ENCODE peak calls at places on chromosomes 12 and 14, in four cellular contexts. D is PC-9, N is MM.1S, A is IMR-90. I is an unnamed sample.

GRCh38 chr12:104063712-104064030 is 660 bp upstream of the HCFC2 start:
- DNase-seq in A (peak; percentile 61), D (no peak), N (peak; percentile 64), I (no peak)

GRCh38 chr12:132657004-132657727 is 30.0 kb downstream of the POLE start:
- DNase-seq in D (no peak), N (no peak), A (no peak), I (no peak)

GRCh38 chr14:32601908-32602307 is 272.8 kb downstream of the AKAP6 start:
- DNase-seq in A (no peak), D (no peak), N (no peak), I (peak; percentile 10)

GRCh38 chr14:22780105-22780679 is 13.7 kb downstream of the OXA1L start:
- DNase-seq in A (peak; percentile 35), D (no peak), N (no peak), I (peak; percentile 34)

GRCh38 chr12:57005980-57006808 is at the start of gene ZBTB39:
- DNase-seq in A (peak; percentile 35), N (peak; percentile 66), D (peak; percentile 70), I (peak; percentile 82)

GRCh38 chr14:105166571-105167302 is 1.8 kb downstream of the JAG2 start:
- DNase-seq in N (no peak), A (no peak), D (no peak), I (no peak)

GRCh38 chr12:124030510-124030909 is 57.5 kb downstream of the ZNF664 start:
- DNase-seq in A (peak; percentile 88), N (no peak), D (no peak), I (peak; percentile 94)

GRCh38 chr12:85468356-85469157 is 188.5 kb downstream of the ALX1 start:
- DNase-seq in D (peak; percentile 52), N (peak; percentile 69), A (peak; percentile 68), I (peak; percentile 74)

GRCh38 chr12:20300457-20300856 is 67.9 kb upstream of the PDE3A start:
- DNase-seq in A (no peak), N (no peak), D (no peak), I (no peak)

GRCh38 chr14:55773984-55774581 is 194.1 kb downstream of the KTN1 start:
- DNase-seq in D (no peak), N (no peak), A (no peak), I (no peak)

GRCh38 chr14:78153069-78153351 is 17.2 kb upstream of the NRXN3 start:
- DNase-seq in A (peak; percentile 0), N (no peak), D (no peak), I (peak; percentile 9)

GRCh38 chr12:105253882-105254513 is 18.0 kb upstream of the APPL2 start:
- DNase-seq in A (peak; percentile 73), N (no peak), D (no peak), I (peak; percentile 87)

GRCh38 chr12:16352481-16352880 is 5.0 kb downstream of the MGST1 start:
- DNase-seq in A (peak; percentile 73), N (no peak), D (no peak), I (peak; percentile 63)

GRCh38 chr14:94888108-94888507 is 118.2 kb upstream of the GSC start:
- DNase-seq in N (no peak), D (no peak), A (no peak), I (no peak)

GRCh38 chr14:37591941-37592287 is 3.1 kb downstream of the FOXA1 start:
- DNase-seq in N (no peak), D (peak; percentile 63), A (no peak), I (no peak)

GRCh38 chr12:132222096-132222807 is 78.0 kb downstream of the NOC4L start:
- DNase-seq in N (no peak), D (peak; percentile 50), A (peak; percentile 2), I (peak; percentile 56)

GRCh38 chr12:94042321-94042720 is 106.1 kb upstream of the PLXNC1 start:
- DNase-seq in N (no peak), D (no peak), A (no peak), I (no peak)

GRCh38 chr12:4169959-4170358 is 103.6 kb upstream of the CCND2 start:
- DNase-seq in A (no peak), D (no peak), N (no peak), I (no peak)

GRCh38 chr12:34392741-34393085 is 370.4 kb downstream of the ALG10 start:
- DNase-seq in A (no peak), D (no peak), N (no peak), I (no peak)

GRCh38 chr14:50633954-50634353 is 34.2 kb downstream of the SAV1 start:
- DNase-seq in N (no peak), D (no peak), A (no peak), I (no peak)

GRCh38 chr14:71536927-71537772 is 395.1 kb upstream of the RGS6 start:
- DNase-seq in D (no peak), A (no peak), N (no peak), I (no peak)

GRCh38 chr12:74412607-74413230 is 124.9 kb upstream of the ATXN7L3B start:
- DNase-seq in D (no peak), N (peak; percentile 60), A (peak; percentile 3), I (peak; percentile 21)

GRCh38 chr14:25349269-25349668 is 299.3 kb upstream of the STXBP6 start:
- DNase-seq in N (no peak), A (no peak), D (no peak), I (peak; percentile 69)

GRCh38 chr12:87311206-87311605 is 718.0 kb downstream of the C12orf50 start:
- DNase-seq in N (peak; percentile 69), D (no peak), A (peak; percentile 23), I (peak; percentile 3)

GRCh38 chr12:13097526-13097925 is 5.9 kb downstream of the GSG1 start:
- DNase-seq in N (peak; percentile 54), D (no peak), A (no peak), I (peak; percentile 69)

GRCh38 chr14:81311128-81311527 is 89.0 kb downstream of the STON2 start:
- DNase-seq in A (no peak), N (no peak), D (no peak), I (no peak)

GRCh38 chr12:124030008-124030407 is 57.0 kb downstream of the ZNF664 start:
- DNase-seq in N (no peak), A (no peak), D (no peak), I (no peak)

GRCh38 chr14:60183724-60184596 is 18.8 kb upstream of the DHRS7 start:
- DNase-seq in A (peak; percentile 77), D (no peak), N (peak; percentile 56), I (peak; percentile 81)

GRCh38 chr14:21995332-21995731 is 321.7 kb upstream of the OR4E1 start:
- DNase-seq in N (no peak), A (no peak), D (no peak), I (no peak)

GRCh38 chr12:5428332-5429221 is 3.3 kb upstream of the NTF3 start:
- DNase-seq in D (no peak), N (no peak), A (peak; percentile 75), I (peak; percentile 67)

GRCh38 chr12:118330421-118331018 is 42.2 kb downstream of the TAOK3 start:
- DNase-seq in A (peak; percentile 89), D (no peak), N (no peak), I (no peak)

GRCh38 chr12:5123921-5124320 is 80.2 kb downstream of the KCNA5 start:
- DNase-seq in D (no peak), N (no peak), A (peak; percentile 72), I (peak; percentile 54)

GRCh38 chr14:22656945-22657711 is 13.0 kb upstream of the OR6J1 start:
- DNase-seq in D (no peak), A (peak; percentile 35), N (no peak), I (no peak)

GRCh38 chr14:79580414-79580813 is 630.9 kb downstream of the DIO2 start:
- DNase-seq in N (no peak), A (no peak), D (no peak), I (no peak)

GRCh38 chr12:120381752-120382419 is 12.9 kb upstream of the MSI1 start:
- DNase-seq in A (peak; percentile 77), D (no peak), N (no peak), I (no peak)

DNA sequence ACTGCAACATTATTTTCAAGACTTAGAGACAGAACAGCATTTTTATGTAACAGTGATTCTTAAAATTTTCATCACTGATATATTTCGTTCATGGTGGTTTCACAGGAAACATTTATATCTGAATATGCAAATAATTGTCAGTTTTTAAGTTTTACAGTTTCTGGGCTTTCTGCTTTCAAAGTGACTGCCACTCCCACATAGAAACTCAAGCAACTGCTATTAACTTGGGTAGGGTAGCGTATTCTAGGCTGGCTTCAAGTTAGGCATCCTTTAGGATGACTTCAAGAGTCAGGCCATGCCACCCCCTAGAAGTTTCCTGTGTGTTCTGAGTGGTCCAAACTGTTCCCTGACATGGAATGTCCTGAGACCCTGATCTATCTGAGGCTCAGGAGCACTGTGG is 123.6 kb upstream of the TSPAN8 start:
- DNase-seq in N (no peak), A (no peak), D (no peak), I (no peak)
- H2AFZ ChIP-seq in N (no peak overlapping the region), A (no peak overlapping the region), D (no peak overlapping the region), I (no peak overlapping the region)

GRCh38 chr12:48007206-48007605 is 2.9 kb upstream of the COL2A1 start:
- DNase-seq in A (no peak), D (no peak), N (no peak), I (no peak)

GRCh38 chr12:48003226-48004038 is 844 bp downstream of the COL2A1 start:
- DNase-seq in N (no peak), A (no peak), D (no peak), I (peak; percentile 12)

GRCh38 chr12:48004039-48004940 is at the start of gene COL2A1:
- DNase-seq in D (no peak), A (peak; percentile 12), N (no peak), I (peak; percentile 60)

GRCh38 chr12:48005750-48006021 is 1.4 kb upstream of the COL2A1 start:
- DNase-seq in A (no peak), N (no peak), D (no peak), I (no peak)

DNA sequence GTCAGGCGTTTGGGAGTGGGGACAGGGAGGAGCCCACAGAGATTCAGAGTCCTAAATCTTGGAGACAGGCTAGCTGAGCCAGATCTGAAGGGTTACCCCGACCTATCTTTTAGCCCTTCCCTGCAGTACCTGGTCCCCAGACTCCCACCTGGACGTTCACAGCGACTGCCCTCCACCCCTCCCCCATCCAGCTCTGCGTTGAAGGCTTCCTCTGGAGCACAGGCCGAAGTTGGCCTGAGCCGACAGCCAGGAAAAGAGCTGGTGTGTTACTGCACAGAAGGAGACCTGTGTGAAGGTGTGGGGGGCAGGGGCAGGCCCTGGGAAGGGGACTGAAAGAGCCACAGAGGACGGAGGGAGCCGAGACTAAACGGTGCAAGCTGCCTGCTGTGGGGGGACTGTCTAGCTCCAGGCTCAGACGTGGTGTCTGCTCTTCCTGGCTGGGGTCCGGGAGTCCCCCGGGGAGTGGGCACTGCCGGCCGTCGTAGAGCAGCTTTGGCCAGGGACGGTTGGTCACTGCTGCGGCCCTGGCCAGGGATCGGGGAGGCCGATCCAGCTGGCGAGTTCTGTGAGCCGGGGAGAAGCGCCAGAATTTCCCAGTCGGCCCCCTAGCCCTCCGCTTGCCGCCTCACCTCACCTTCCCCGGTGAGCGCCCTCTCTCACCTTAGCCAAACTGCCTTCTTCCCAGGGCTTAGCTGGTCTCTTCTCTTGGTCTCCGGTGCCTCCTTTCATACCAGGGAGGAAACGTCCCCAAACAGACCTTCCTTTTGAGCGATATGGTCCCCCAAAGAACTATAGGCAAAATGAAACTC is 869 bp upstream of the COL2A1 start:
- DNase-seq in A (no peak), D (no peak), N (no peak), I (no peak)
- H2AFZ ChIP-seq in A (peak overlapping the region; percentile 9), D (no peak overlapping the region), N (no peak overlapping the region), I (no peak overlapping the region)

GRCh38 chr12:113416091-113416754 is 6.0 kb upstream of the SDSL start:
- DNase-seq in A (no peak), N (no peak), D (peak; percentile 37), I (peak; percentile 10)
- H2AFZ ChIP-seq in A (no peak overlapping the region), N (no peak overlapping the region), D (no peak overlapping the region), I (no peak overlapping the region)

DNA sequence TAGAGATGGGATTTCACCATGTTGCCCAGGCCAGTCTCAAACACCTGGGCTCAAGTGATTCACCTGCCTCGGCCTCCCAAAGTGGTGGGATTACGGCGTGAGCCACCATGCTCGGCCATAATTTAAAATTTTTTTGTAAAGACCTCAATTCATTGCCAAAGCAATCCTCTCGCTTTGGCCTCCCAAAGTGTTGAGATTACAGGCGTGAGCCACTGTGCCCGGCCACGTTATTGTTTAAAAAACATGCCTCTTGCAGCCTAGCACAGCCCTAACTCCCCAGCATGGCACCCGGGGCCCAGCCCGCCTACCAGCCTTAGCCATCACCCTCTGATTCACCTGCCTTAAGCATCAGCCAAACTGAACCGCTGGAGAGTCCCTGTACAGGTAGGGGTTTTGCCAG is 13.1 kb upstream of the RPS6KL1 start:
- DNase-seq in N (no peak), A (no peak), D (no peak), I (no peak)
- H2AFZ ChIP-seq in N (no peak overlapping the region), A (no peak overlapping the region), D (no peak overlapping the region), I (no peak overlapping the region)